ENCODE peak calls at places on chromosomes 12 and 14, in seven cellular contexts. One of them, this sample, is unnamed.

GRCh38 chr12:76310110-76310509 is 38.1 kb downstream of the BBS10 start:
- DNase-seq in activated T-cell treated with anti-CD3 and anti-CD28 coated beads, Interleukin-2, amount 50 U/mL, for 72 hours: no peak
- DNase-seq in AG09319: no peak
- DNase-seq in activated CD4-positive, alpha-beta T cell treated with anti-CD3 and anti-CD28 coated beads, Interleukin-2, amount 10 ng/mL, durations not matched to agents 7 days and 5 days: no peak
- DNase-seq in neural crest cell: no peak
- DNase-seq in lower lobe of right lung: no peak
- DNase-seq in M059J: peak; percentile 75
- DNase-seq in this sample: no peak

GRCh38 chr12:124593176-124593575 is 25.8 kb upstream of the NCOR2 start:
- DNase-seq in activated T-cell treated with anti-CD3 and anti-CD28 coated beads, Interleukin-2, amount 50 U/mL, for 72 hours: no peak
- DNase-seq in AG09319: no peak
- DNase-seq in activated CD4-positive, alpha-beta T cell treated with anti-CD3 and anti-CD28 coated beads, Interleukin-2, amount 10 ng/mL, durations not matched to agents 7 days and 5 days: no peak
- DNase-seq in neural crest cell: no peak
- DNase-seq in lower lobe of right lung: no peak
- DNase-seq in M059J: no peak
- DNase-seq in this sample: no peak

GRCh38 chr12:106195638-106196037 is 52.2 kb downstream of the CKAP4 start:
- DNase-seq in activated T-cell treated with anti-CD3 and anti-CD28 coated beads, Interleukin-2, amount 50 U/mL, for 72 hours: no peak
- DNase-seq in AG09319: peak; percentile 95
- DNase-seq in activated CD4-positive, alpha-beta T cell treated with anti-CD3 and anti-CD28 coated beads, Interleukin-2, amount 10 ng/mL, durations not matched to agents 7 days and 5 days: no peak
- DNase-seq in neural crest cell: no peak
- DNase-seq in lower lobe of right lung: no peak
- DNase-seq in M059J: peak; percentile 32
- DNase-seq in this sample: no peak

GRCh38 chr12:18683603-18684002 is 54.2 kb downstream of the PLCZ1 start:
- DNase-seq in activated T-cell treated with anti-CD3 and anti-CD28 coated beads, Interleukin-2, amount 50 U/mL, for 72 hours: no peak
- DNase-seq in AG09319: no peak
- DNase-seq in activated CD4-positive, alpha-beta T cell treated with anti-CD3 and anti-CD28 coated beads, Interleukin-2, amount 10 ng/mL, durations not matched to agents 7 days and 5 days: no peak
- DNase-seq in neural crest cell: no peak
- DNase-seq in lower lobe of right lung: no peak
- DNase-seq in M059J: peak; percentile 60
- DNase-seq in this sample: no peak

GRCh38 chr12:3251691-3252090 is 174.5 kb downstream of the TSPAN9 start:
- DNase-seq in activated T-cell treated with anti-CD3 and anti-CD28 coated beads, Interleukin-2, amount 50 U/mL, for 72 hours: no peak
- DNase-seq in AG09319: no peak
- DNase-seq in activated CD4-positive, alpha-beta T cell treated with anti-CD3 and anti-CD28 coated beads, Interleukin-2, amount 10 ng/mL, durations not matched to agents 7 days and 5 days: no peak
- DNase-seq in neural crest cell: no peak
- DNase-seq in lower lobe of right lung: no peak
- DNase-seq in M059J: no peak
- DNase-seq in this sample: no peak

GRCh38 chr12:117025481-117026151 is 73.6 kb downstream of the TESC start:
- DNase-seq in activated T-cell treated with anti-CD3 and anti-CD28 coated beads, Interleukin-2, amount 50 U/mL, for 72 hours: peak; percentile 31
- DNase-seq in AG09319: peak; percentile 22
- DNase-seq in activated CD4-positive, alpha-beta T cell treated with anti-CD3 and anti-CD28 coated beads, Interleukin-2, amount 10 ng/mL, durations not matched to agents 7 days and 5 days: peak; percentile 41
- DNase-seq in neural crest cell: peak; percentile 70
- DNase-seq in lower lobe of right lung: peak; percentile 72
- DNase-seq in M059J: peak; percentile 22
- DNase-seq in this sample: no peak

GRCh38 chr12:56804169-56804568 is 41.0 kb downstream of the HSD17B6 start:
- DNase-seq in activated T-cell treated with anti-CD3 and anti-CD28 coated beads, Interleukin-2, amount 50 U/mL, for 72 hours: no peak
- DNase-seq in AG09319: no peak
- DNase-seq in activated CD4-positive, alpha-beta T cell treated with anti-CD3 and anti-CD28 coated beads, Interleukin-2, amount 10 ng/mL, durations not matched to agents 7 days and 5 days: no peak
- DNase-seq in neural crest cell: no peak
- DNase-seq in lower lobe of right lung: no peak
- DNase-seq in M059J: no peak
- DNase-seq in this sample: no peak

GRCh38 chr14:24264298-24264697 is 1.3 kb upstream of the TGM1 start:
- DNase-seq in activated T-cell treated with anti-CD3 and anti-CD28 coated beads, Interleukin-2, amount 50 U/mL, for 72 hours: no peak
- DNase-seq in AG09319: no peak
- DNase-seq in activated CD4-positive, alpha-beta T cell treated with anti-CD3 and anti-CD28 coated beads, Interleukin-2, amount 10 ng/mL, durations not matched to agents 7 days and 5 days: no peak
- DNase-seq in neural crest cell: no peak
- DNase-seq in lower lobe of right lung: no peak
- DNase-seq in M059J: no peak
- DNase-seq in this sample: no peak

GRCh38 chr12:111309584-111309983 is 59.3 kb downstream of the PHETA1 start:
- DNase-seq in activated T-cell treated with anti-CD3 and anti-CD28 coated beads, Interleukin-2, amount 50 U/mL, for 72 hours: no peak
- DNase-seq in AG09319: no peak
- DNase-seq in activated CD4-positive, alpha-beta T cell treated with anti-CD3 and anti-CD28 coated beads, Interleukin-2, amount 10 ng/mL, durations not matched to agents 7 days and 5 days: no peak
- DNase-seq in neural crest cell: no peak
- DNase-seq in lower lobe of right lung: no peak
- DNase-seq in M059J: no peak
- DNase-seq in this sample: no peak

GRCh38 chr14:21486640-21487087 is 9.7 kb downstream of the TOX4 start:
- DNase-seq in activated T-cell treated with anti-CD3 and anti-CD28 coated beads, Interleukin-2, amount 50 U/mL, for 72 hours: no peak
- DNase-seq in AG09319: peak; percentile 61
- DNase-seq in activated CD4-positive, alpha-beta T cell treated with anti-CD3 and anti-CD28 coated beads, Interleukin-2, amount 10 ng/mL, durations not matched to agents 7 days and 5 days: no peak
- DNase-seq in neural crest cell: no peak
- DNase-seq in lower lobe of right lung: no peak
- DNase-seq in M059J: peak; percentile 9
- DNase-seq in this sample: no peak

GRCh38 chr12:25130741-25131188 is 64.2 kb downstream of the DNAI7 start:
- DNase-seq in activated T-cell treated with anti-CD3 and anti-CD28 coated beads, Interleukin-2, amount 50 U/mL, for 72 hours: no peak
- DNase-seq in AG09319: peak; percentile 7
- DNase-seq in activated CD4-positive, alpha-beta T cell treated with anti-CD3 and anti-CD28 coated beads, Interleukin-2, amount 10 ng/mL, durations not matched to agents 7 days and 5 days: no peak
- DNase-seq in neural crest cell: no peak
- DNase-seq in lower lobe of right lung: no peak
- DNase-seq in M059J: peak; percentile 45
- DNase-seq in this sample: no peak

GRCh38 chr14:61616524-61617185 is 78.7 kb upstream of the HIF1A start:
- DNase-seq in activated T-cell treated with anti-CD3 and anti-CD28 coated beads, Interleukin-2, amount 50 U/mL, for 72 hours: no peak
- DNase-seq in AG09319: no peak
- DNase-seq in activated CD4-positive, alpha-beta T cell treated with anti-CD3 and anti-CD28 coated beads, Interleukin-2, amount 10 ng/mL, durations not matched to agents 7 days and 5 days: no peak
- DNase-seq in neural crest cell: no peak
- DNase-seq in lower lobe of right lung: no peak
- DNase-seq in M059J: peak; percentile 90
- DNase-seq in this sample: no peak

GRCh38 chr12:62934799-62935674 is at the start of gene PPM1H:
- DNase-seq in activated T-cell treated with anti-CD3 and anti-CD28 coated beads, Interleukin-2, amount 50 U/mL, for 72 hours: peak; percentile 50
- DNase-seq in AG09319: no peak
- DNase-seq in activated CD4-positive, alpha-beta T cell treated with anti-CD3 and anti-CD28 coated beads, Interleukin-2, amount 10 ng/mL, durations not matched to agents 7 days and 5 days: peak; percentile 29
- DNase-seq in neural crest cell: peak; percentile 66
- DNase-seq in lower lobe of right lung: peak; percentile 87
- DNase-seq in M059J: peak; percentile 63
- DNase-seq in this sample: no peak

GRCh38 chr14:61872452-61872851 is 110.2 kb downstream of the SNAPC1 start:
- DNase-seq in activated T-cell treated with anti-CD3 and anti-CD28 coated beads, Interleukin-2, amount 50 U/mL, for 72 hours: no peak
- DNase-seq in AG09319: no peak
- DNase-seq in activated CD4-positive, alpha-beta T cell treated with anti-CD3 and anti-CD28 coated beads, Interleukin-2, amount 10 ng/mL, durations not matched to agents 7 days and 5 days: no peak
- DNase-seq in neural crest cell: no peak
- DNase-seq in lower lobe of right lung: no peak
- DNase-seq in M059J: no peak
- DNase-seq in this sample: no peak

GRCh38 chr14:73477618-73478266 is 13.0 kb upstream of the RIOX1 start:
- DNase-seq in activated T-cell treated with anti-CD3 and anti-CD28 coated beads, Interleukin-2, amount 50 U/mL, for 72 hours: no peak
- DNase-seq in AG09319: no peak
- DNase-seq in activated CD4-positive, alpha-beta T cell treated with anti-CD3 and anti-CD28 coated beads, Interleukin-2, amount 10 ng/mL, durations not matched to agents 7 days and 5 days: no peak
- DNase-seq in neural crest cell: no peak
- DNase-seq in lower lobe of right lung: no peak
- DNase-seq in M059J: no peak
- DNase-seq in this sample: no peak

GRCh38 chr12:84727964-84728363 is 184.6 kb downstream of the SLC6A15 start:
- DNase-seq in activated T-cell treated with anti-CD3 and anti-CD28 coated beads, Interleukin-2, amount 50 U/mL, for 72 hours: no peak
- DNase-seq in AG09319: no peak
- DNase-seq in activated CD4-positive, alpha-beta T cell treated with anti-CD3 and anti-CD28 coated beads, Interleukin-2, amount 10 ng/mL, durations not matched to agents 7 days and 5 days: no peak
- DNase-seq in neural crest cell: no peak
- DNase-seq in lower lobe of right lung: no peak
- DNase-seq in M059J: peak; percentile 16
- DNase-seq in this sample: no peak

GRCh38 chr14:23294734-23295561 is 7.7 kb downstream of the PPP1R3E start:
- DNase-seq in activated T-cell treated with anti-CD3 and anti-CD28 coated beads, Interleukin-2, amount 50 U/mL, for 72 hours: peak; percentile 61
- DNase-seq in AG09319: no peak
- DNase-seq in activated CD4-positive, alpha-beta T cell treated with anti-CD3 and anti-CD28 coated beads, Interleukin-2, amount 10 ng/mL, durations not matched to agents 7 days and 5 days: peak; percentile 62
- DNase-seq in neural crest cell: peak; percentile 49
- DNase-seq in lower lobe of right lung: peak; percentile 59
- DNase-seq in M059J: peak; percentile 53
- DNase-seq in this sample: no peak

GRCh38 chr12:26555139-26555538 is 277.9 kb downstream of the ITPR2 start:
- DNase-seq in activated T-cell treated with anti-CD3 and anti-CD28 coated beads, Interleukin-2, amount 50 U/mL, for 72 hours: no peak
- DNase-seq in AG09319: no peak
- DNase-seq in activated CD4-positive, alpha-beta T cell treated with anti-CD3 and anti-CD28 coated beads, Interleukin-2, amount 10 ng/mL, durations not matched to agents 7 days and 5 days: no peak
- DNase-seq in neural crest cell: no peak
- DNase-seq in lower lobe of right lung: no peak
- DNase-seq in M059J: peak; percentile 10
- DNase-seq in this sample: no peak

GRCh38 chr14:103657466-103657865 is 28.5 kb downstream of the KLC1 start:
- DNase-seq in activated T-cell treated with anti-CD3 and anti-CD28 coated beads, Interleukin-2, amount 50 U/mL, for 72 hours: no peak
- DNase-seq in AG09319: peak; percentile 11
- DNase-seq in activated CD4-positive, alpha-beta T cell treated with anti-CD3 and anti-CD28 coated beads, Interleukin-2, amount 10 ng/mL, durations not matched to agents 7 days and 5 days: no peak
- DNase-seq in neural crest cell: no peak
- DNase-seq in lower lobe of right lung: no peak
- DNase-seq in M059J: no peak
- DNase-seq in this sample: no peak